ENCODE peak calls at places on chromosomes 2 and 18, in four cellular contexts. One of them, this sample, is unnamed. For H3K4me1, the result is how much of the 10 kb centered on the place peaks cover.

GRCh38 chr2:231306791-231307440 is 88.6 kb upstream of the B3GNT7 start:
- DNase-seq in small intestine: peak
- DNase-seq in uterus: no peak
- DNase-seq in fibroblast of lung: no peak
- DNase-seq in this sample: no peak

GRCh38 chr18:35278085-35278484 is 11.9 kb downstream of the ZSCAN30 start:
- DNase-seq in small intestine: no peak
- DNase-seq in fibroblast of lung: no peak
- DNase-seq in uterus: no peak
- DNase-seq in this sample: no peak

GRCh38 chr2:26430826-26431225 is 29.1 kb downstream of the DRC1 start:
- DNase-seq in uterus: no peak
- DNase-seq in fibroblast of lung: peak
- DNase-seq in small intestine: no peak
- DNase-seq in this sample: no peak

GRCh38 chr2:55618025-55618648 is 715 bp upstream of the PPP4R3B start:
- DNase-seq in fibroblast of lung: peak
- DNase-seq in small intestine: no peak
- DNase-seq in uterus: no peak
- DNase-seq in this sample: no peak

GRCh38 chr2:30708491-30709290 is 98.6 kb downstream of the CAPN13 start:
- DNase-seq in fibroblast of lung: peak
- DNase-seq in small intestine: no peak
- DNase-seq in uterus: no peak
- DNase-seq in this sample: peak

GRCh38 chr2:16774091-16774490 is 108.5 kb upstream of the CYRIA start:
- DNase-seq in small intestine: no peak
- DNase-seq in uterus: no peak
- DNase-seq in fibroblast of lung: peak
- DNase-seq in this sample: no peak

GRCh38 chr2:70873541-70873940 is 37.9 kb upstream of the CD207 start:
- DNase-seq in uterus: no peak
- DNase-seq in small intestine: no peak
- DNase-seq in fibroblast of lung: no peak
- DNase-seq in this sample: no peak

GRCh38 chr2:241506793-241507429 is 1.5 kb downstream of the STK25 start:
- DNase-seq in uterus: no peak
- DNase-seq in small intestine: no peak
- DNase-seq in fibroblast of lung: no peak
- DNase-seq in this sample: no peak

GRCh38 chr2:164495491-164496223 is 125.6 kb downstream of the GRB14 start:
- DNase-seq in uterus: no peak
- DNase-seq in fibroblast of lung: peak
- DNase-seq in small intestine: peak
- DNase-seq in this sample: no peak

GRCh38 chr2:232328038-232328435 is 50.5 kb upstream of the ALPP start:
- DNase-seq in uterus: no peak
- DNase-seq in small intestine: no peak
- DNase-seq in fibroblast of lung: no peak
- DNase-seq in this sample: no peak

GRCh38 chr2:134259571-134259970 is 5.7 kb downstream of the MGAT5 start:
- DNase-seq in uterus: no peak
- DNase-seq in small intestine: no peak
- DNase-seq in fibroblast of lung: no peak
- DNase-seq in this sample: no peak

GRCh38 chr2:240452471-240453256 is 17.2 kb downstream of the GPC1 start:
- DNase-seq in small intestine: peak
- DNase-seq in uterus: peak
- DNase-seq in fibroblast of lung: peak
- DNase-seq in this sample: peak

GRCh38 chr18:41829648-41830516 is 125.2 kb upstream of the PIK3C3 start:
- DNase-seq in uterus: no peak
- DNase-seq in small intestine: no peak
- DNase-seq in fibroblast of lung: no peak
- DNase-seq in this sample: no peak

GRCh38 chr18:78754311-78755043 is 225.1 kb upstream of the SALL3 start:
- DNase-seq in small intestine: no peak
- DNase-seq in uterus: no peak
- DNase-seq in fibroblast of lung: no peak
- DNase-seq in this sample: no peak

GRCh38 chr2:21413082-21413481 is 289.3 kb downstream of the TDRD15 start:
- DNase-seq in uterus: no peak
- DNase-seq in small intestine: no peak
- DNase-seq in fibroblast of lung: no peak
- DNase-seq in this sample: no peak

DNA sequence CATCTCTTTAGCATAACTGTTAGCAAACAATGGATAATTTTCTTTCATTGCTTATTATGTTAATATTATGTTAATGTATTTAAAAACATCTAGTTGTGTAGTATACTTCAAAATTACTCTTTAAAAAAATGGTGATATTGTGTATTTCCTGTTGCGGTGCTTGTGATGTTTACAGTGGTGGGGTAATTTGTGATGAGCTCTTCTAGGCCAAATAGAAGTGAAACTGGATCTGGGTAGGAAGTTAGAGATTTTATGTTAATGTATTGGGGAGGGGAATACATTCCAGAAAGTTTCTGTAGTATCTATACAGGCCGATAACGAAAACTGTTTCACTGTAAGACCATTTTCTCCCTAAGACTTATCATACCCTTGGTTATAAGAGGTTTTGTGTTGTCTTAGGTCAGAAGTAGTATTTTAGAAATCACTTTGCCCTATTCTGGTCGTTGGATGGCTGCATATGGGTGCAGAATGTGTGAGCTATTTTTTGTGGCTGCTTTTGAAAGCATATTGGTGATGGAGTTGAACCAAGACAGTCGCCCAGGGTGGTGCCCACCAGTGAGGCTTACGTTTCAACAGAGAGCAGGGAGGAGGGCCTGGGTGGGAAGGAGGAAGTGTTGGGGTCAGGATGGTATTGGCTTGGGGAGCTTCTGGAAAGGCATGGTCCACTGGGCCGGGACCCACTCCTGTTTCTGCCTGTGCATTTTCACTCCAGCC is 5.8 kb downstream of the TSHZ1 start:
- DNase-seq in fibroblast of lung: no peak
- DNase-seq in uterus: no peak
- DNase-seq in small intestine: peak
- DNase-seq in this sample: no peak
- H3K4me1 ChIP-seq in fibroblast of lung: under half
- H3K4me1 ChIP-seq in uterus: under half
- H3K4me1 ChIP-seq in small intestine: under half
- H3K4me1 ChIP-seq in this sample: under half

GRCh38 chr2:80393996-80394395 is 89.4 kb upstream of the LRRTM1 start:
- DNase-seq in small intestine: no peak
- DNase-seq in fibroblast of lung: no peak
- DNase-seq in uterus: no peak
- DNase-seq in this sample: no peak
- H3K4me1 ChIP-seq in small intestine: under half
- H3K4me1 ChIP-seq in fibroblast of lung: under half
- H3K4me1 ChIP-seq in uterus: under half
- H3K4me1 ChIP-seq in this sample: under half

GRCh38 chr2:69222984-69223658 is 163.9 kb downstream of the GFPT1 start:
- DNase-seq in small intestine: no peak
- DNase-seq in uterus: no peak
- DNase-seq in fibroblast of lung: peak
- DNase-seq in this sample: no peak

GRCh38 chr2:69225933-69226332 is 161.1 kb downstream of the GFPT1 start:
- DNase-seq in small intestine: no peak
- DNase-seq in fibroblast of lung: peak
- DNase-seq in uterus: no peak
- DNase-seq in this sample: no peak

GRCh38 chr2:69223759-69224494 is 163.1 kb downstream of the GFPT1 start:
- DNase-seq in fibroblast of lung: no peak
- DNase-seq in uterus: no peak
- DNase-seq in small intestine: no peak
- DNase-seq in this sample: no peak

GRCh38 chr2:69221960-69222751 is 164.9 kb downstream of the GFPT1 start:
- DNase-seq in fibroblast of lung: peak
- DNase-seq in small intestine: no peak
- DNase-seq in uterus: no peak
- DNase-seq in this sample: no peak

GRCh38 chr2:69224495-69224803 is 162.6 kb downstream of the GFPT1 start:
- DNase-seq in fibroblast of lung: no peak
- DNase-seq in uterus: no peak
- DNase-seq in small intestine: no peak
- DNase-seq in this sample: no peak
- H3K4me1 ChIP-seq in fibroblast of lung: under half
- H3K4me1 ChIP-seq in uterus: under half
- H3K4me1 ChIP-seq in small intestine: under half
- H3K4me1 ChIP-seq in this sample: under half

DNA sequence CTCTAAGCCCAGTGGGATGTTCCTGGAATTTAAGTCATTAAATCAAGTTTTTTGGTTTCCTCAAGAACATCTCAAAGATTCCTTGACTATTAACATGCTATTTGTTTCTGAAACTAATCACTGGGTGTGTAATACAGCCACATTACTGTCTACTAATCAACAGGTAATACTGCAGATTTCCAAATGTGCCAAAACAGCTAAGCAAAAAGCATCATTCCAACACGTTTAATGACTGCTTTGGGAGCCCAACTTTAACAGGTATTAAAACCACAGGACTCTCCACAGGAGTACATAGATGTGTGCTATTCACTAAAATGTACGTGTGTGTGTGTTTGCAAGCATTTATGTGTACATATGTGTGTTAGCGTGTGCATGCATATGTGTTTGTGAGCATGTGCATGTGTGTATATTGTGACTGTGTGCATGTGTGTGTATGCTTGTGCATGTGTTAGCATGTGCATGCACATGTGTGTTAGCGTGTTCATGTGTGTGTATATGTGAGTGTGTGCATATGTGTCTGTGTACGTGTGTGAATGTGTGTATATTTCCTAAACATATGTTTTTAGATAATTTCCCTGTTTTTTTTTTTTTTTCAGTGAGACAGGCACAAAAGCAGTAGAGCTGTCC is 80.7 kb downstream of the BCL11A start:
- DNase-seq in uterus: no peak
- DNase-seq in fibroblast of lung: no peak
- DNase-seq in small intestine: no peak
- DNase-seq in this sample: no peak
- H3K4me1 ChIP-seq in uterus: under half
- H3K4me1 ChIP-seq in fibroblast of lung: under half
- H3K4me1 ChIP-seq in small intestine: under half
- H3K4me1 ChIP-seq in this sample: under half

This sample was measured in Caco-2.